ENCODE peak calls at places on chromosomes 12 and 14, in eight cellular contexts. J is esophagus muscularis mucosa, Q is ovary, L is HepG2, R is A549, Z is tibial nerve, X is suprapubic skin, F is transverse colon. B is an unnamed sample.

GRCh38 chr12:57099062-57099714 is 10.3 kb downstream of the NAB2 start:
- DNase-seq in X (no peak), Z (no peak), R (no peak), F (no peak), J (no peak), L (no peak), Q (no peak), B (no peak)

GRCh38 chr12:12987421-12987820 is 12.6 kb downstream of the HEBP1 start:
- DNase-seq in J (no peak), Q (no peak), L (no peak), R (no peak), Z (no peak), F (no peak), X (no peak), B (no peak)

GRCh38 chr12:106205208-106206069 is 42.4 kb downstream of the CKAP4 start:
- DNase-seq in Z (no peak), R (peak), X (no peak), L (peak), J (peak), Q (no peak), F (no peak), B (no peak)

GRCh38 chr14:105273062-105273461 is 24.7 kb downstream of the BTBD6 start:
- DNase-seq in F (no peak), Z (no peak), J (no peak), Q (no peak), X (no peak), R (no peak), L (no peak), B (peak)

GRCh38 chr12:31002999-31003398 is 70.7 kb upstream of the DDX11 start:
- DNase-seq in F (no peak), X (peak), Q (no peak), R (peak), L (no peak), Z (no peak), J (no peak), B (no peak)

GRCh38 chr12:6547987-6548386 is 7.9 kb downstream of the IFFO1 start:
- DNase-seq in Z (peak), Q (peak), R (peak), F (no peak), L (no peak), J (no peak), X (no peak), B (no peak)

GRCh38 chr12:47939009-47939601 is 24.3 kb upstream of the TMEM106C start:
- DNase-seq in X (no peak), F (peak), J (no peak), R (no peak), Z (no peak), Q (no peak), L (no peak), B (peak)

GRCh38 chr12:96743606-96744005 is 163.5 kb upstream of the NEDD1 start:
- DNase-seq in L (no peak), X (no peak), J (no peak), Q (no peak), Z (no peak), F (no peak), R (no peak), B (no peak)

GRCh38 chr14:92382677-92383076 is 59.7 kb downstream of the SLC24A4 start:
- DNase-seq in Q (no peak), F (no peak), X (no peak), L (no peak), Z (no peak), J (no peak), R (peak), B (no peak)

GRCh38 chr14:75254381-75254821 is 24.2 kb upstream of the FOS start:
- DNase-seq in L (no peak), J (no peak), Z (no peak), Q (no peak), X (no peak), R (no peak), F (peak), B (peak)

GRCh38 chr12:24069532-24070395 is 120.3 kb upstream of the SOX5 start:
- DNase-seq in R (no peak), F (peak), X (no peak), Q (no peak), J (no peak), L (peak), Z (no peak), B (no peak)

GRCh38 chr12:91387461-91388134 is 205.0 kb upstream of the DCN start:
- DNase-seq in Z (no peak), X (no peak), Q (no peak), R (no peak), F (no peak), L (no peak), J (no peak), B (no peak)

GRCh38 chr14:68103841-68104240 is 284.3 kb downstream of the RAD51B start:
- DNase-seq in F (no peak), L (no peak), Z (no peak), R (no peak), X (no peak), Q (no peak), J (no peak), B (no peak)

GRCh38 chr12:55955800-55956508 is 9.9 kb downstream of the PMEL start:
- DNase-seq in J (no peak), R (peak), F (peak), Q (no peak), L (peak), Z (no peak), X (no peak), B (peak)

GRCh38 chr14:92783813-92784431 is 10.2 kb upstream of the GOLGA5 start:
- DNase-seq in R (peak), L (peak), X (no peak), F (peak), J (no peak), Z (peak), Q (peak), B (no peak)

GRCh38 chr12:39006286-39006685 is 100.9 kb upstream of the CPNE8 start:
- DNase-seq in Z (no peak), L (no peak), R (no peak), X (no peak), J (no peak), Q (no peak), F (no peak), B (no peak)

GRCh38 chr14:45838597-45838996 is 585.6 kb upstream of the MIS18BP1 start:
- DNase-seq in J (no peak), Z (no peak), L (no peak), Q (no peak), R (no peak), X (no peak), F (no peak), B (no peak)

GRCh38 chr12:117695956-117696355 is 272.8 kb downstream of the KSR2 start:
- DNase-seq in X (no peak), J (no peak), F (no peak), Q (no peak), Z (no peak), R (no peak), L (no peak), B (no peak)

GRCh38 chr14:93195316-93195999 is 10.3 kb downstream of the LYSET start:
- DNase-seq in L (no peak), F (no peak), R (no peak), Z (no peak), X (no peak), J (no peak), Q (no peak), B (no peak)

GRCh38 chr12:47551426-47551851 is 154.4 kb downstream of the RPAP3 start:
- DNase-seq in R (no peak), J (peak), F (no peak), Q (no peak), L (no peak), X (no peak), Z (peak), B (no peak)

GRCh38 chr12:9127484-9127883 is 11.8 kb upstream of the A2M start:
- DNase-seq in Z (no peak), X (no peak), J (no peak), L (no peak), R (no peak), F (no peak), Q (no peak), B (no peak)

GRCh38 chr12:31722580-31722979 is 6.2 kb downstream of the AMN1 start:
- DNase-seq in X (no peak), J (no peak), Q (no peak), R (no peak), Z (no peak), L (no peak), F (no peak), B (no peak)

GRCh38 chr12:122985590-122986257 is 5.2 kb downstream of the ARL6IP4 start:
- DNase-seq in R (no peak), F (no peak), Z (no peak), X (no peak), Q (no peak), L (no peak), J (no peak), B (no peak)

GRCh38 chr12:2752676-2753371 is 41.9 kb upstream of the FKBP4 start:
- DNase-seq in J (peak), R (peak), Z (peak), Q (peak), F (peak), L (peak), X (no peak), B (peak)

GRCh38 chr14:56964885-56965284 is 154.6 kb upstream of the OTX2 start:
- DNase-seq in Z (no peak), R (no peak), X (no peak), J (no peak), F (no peak), L (no peak), Q (no peak), B (no peak)

DNA sequence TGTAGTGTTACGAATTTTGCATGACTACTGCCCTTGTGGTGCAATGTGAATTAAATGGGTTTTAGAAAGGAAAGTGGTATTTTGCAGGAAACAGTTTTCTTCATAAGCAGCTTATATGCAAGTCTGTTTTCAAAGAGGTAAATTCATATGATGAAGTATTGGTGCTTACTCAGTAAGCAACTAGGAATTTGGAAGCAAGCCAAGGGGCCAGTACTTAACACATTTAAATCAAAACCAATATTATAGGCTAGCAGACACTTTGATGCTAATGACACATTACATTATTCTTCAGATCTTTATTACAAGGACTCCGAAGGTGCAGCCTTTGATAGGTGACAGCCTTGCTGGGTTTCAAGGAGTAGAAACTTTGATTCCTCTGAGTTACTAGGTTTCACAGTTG is 23.1 kb downstream of the MGAT4C start:
- DNase-seq in Q (no peak), L (no peak), F (no peak), X (no peak), J (no peak), Z (no peak), R (no peak), B (no peak)
- TF ChIP-seq EP300 in Q (no peak), L (no peak), F (no peak), X (no peak), J (no peak), Z (no peak), R (no peak), B (no peak)

GRCh38 chr12:115439008-115439601 is 755.1 kb upstream of the TBX3 start:
- DNase-seq in J (peak), Q (no peak), R (no peak), X (no peak), F (no peak), L (peak), Z (no peak), B (no peak)
- TF ChIP-seq EP300 in J (no peak), Q (no peak), R (no peak), X (no peak), F (no peak), L (no peak), Z (no peak), B (no peak)

DNA sequence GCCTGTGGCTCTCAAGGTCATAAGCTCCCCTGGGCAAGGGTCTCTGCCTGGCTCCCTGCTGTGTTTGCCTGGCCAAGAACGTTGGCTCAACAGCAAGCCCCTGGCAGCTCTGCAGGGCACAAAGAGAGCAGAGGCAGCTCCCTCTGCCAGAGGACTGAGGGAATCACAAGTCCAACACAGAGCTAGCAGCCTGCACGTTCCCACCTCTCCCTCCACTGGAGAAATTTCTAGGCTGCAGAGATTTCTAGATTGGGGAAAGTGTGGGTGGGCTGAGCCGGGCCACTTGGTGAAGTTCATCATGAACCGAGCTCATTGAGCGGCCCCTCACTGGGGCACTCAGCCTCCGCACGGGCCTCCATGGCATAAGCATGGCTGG is 19.8 kb downstream of the ZFYVE21 start:
- DNase-seq in Q (no peak), X (peak), L (no peak), J (no peak), R (no peak), F (no peak), Z (no peak), B (no peak)
- TF ChIP-seq EP300 in Q (no peak), X (no peak), L (no peak), J (no peak), R (no peak), F (no peak), Z (no peak), B (no peak)

GRCh38 chr14:72606879-72607278 is 287.0 kb downstream of the DPF3 start:
- DNase-seq in Z (no peak), L (no peak), F (no peak), Q (no peak), R (no peak), X (no peak), J (peak), B (no peak)

GRCh38 chr14:72610096-72610830 is 283.6 kb downstream of the DPF3 start:
- DNase-seq in R (no peak), L (no peak), X (peak), Q (no peak), Z (no peak), J (peak), F (no peak), B (no peak)

GRCh38 chr14:72607386-72608125 is 286.3 kb downstream of the DPF3 start:
- DNase-seq in Q (no peak), L (no peak), R (no peak), X (peak), F (no peak), J (peak), Z (no peak), B (no peak)

GRCh38 chr14:72609205-72609916 is 284.5 kb downstream of the DPF3 start:
- DNase-seq in L (no peak), F (no peak), Z (no peak), R (no peak), J (peak), X (peak), Q (no peak), B (no peak)

GRCh38 chr14:72608391-72609204 is 285.3 kb downstream of the DPF3 start:
- DNase-seq in Q (no peak), J (peak), R (peak), X (no peak), L (no peak), Z (no peak), F (no peak), B (no peak)
- TF ChIP-seq EP300 in Q (no peak), J (no peak), R (no peak), X (no peak), L (no peak), Z (no peak), F (no peak), B (no peak)

DNA sequence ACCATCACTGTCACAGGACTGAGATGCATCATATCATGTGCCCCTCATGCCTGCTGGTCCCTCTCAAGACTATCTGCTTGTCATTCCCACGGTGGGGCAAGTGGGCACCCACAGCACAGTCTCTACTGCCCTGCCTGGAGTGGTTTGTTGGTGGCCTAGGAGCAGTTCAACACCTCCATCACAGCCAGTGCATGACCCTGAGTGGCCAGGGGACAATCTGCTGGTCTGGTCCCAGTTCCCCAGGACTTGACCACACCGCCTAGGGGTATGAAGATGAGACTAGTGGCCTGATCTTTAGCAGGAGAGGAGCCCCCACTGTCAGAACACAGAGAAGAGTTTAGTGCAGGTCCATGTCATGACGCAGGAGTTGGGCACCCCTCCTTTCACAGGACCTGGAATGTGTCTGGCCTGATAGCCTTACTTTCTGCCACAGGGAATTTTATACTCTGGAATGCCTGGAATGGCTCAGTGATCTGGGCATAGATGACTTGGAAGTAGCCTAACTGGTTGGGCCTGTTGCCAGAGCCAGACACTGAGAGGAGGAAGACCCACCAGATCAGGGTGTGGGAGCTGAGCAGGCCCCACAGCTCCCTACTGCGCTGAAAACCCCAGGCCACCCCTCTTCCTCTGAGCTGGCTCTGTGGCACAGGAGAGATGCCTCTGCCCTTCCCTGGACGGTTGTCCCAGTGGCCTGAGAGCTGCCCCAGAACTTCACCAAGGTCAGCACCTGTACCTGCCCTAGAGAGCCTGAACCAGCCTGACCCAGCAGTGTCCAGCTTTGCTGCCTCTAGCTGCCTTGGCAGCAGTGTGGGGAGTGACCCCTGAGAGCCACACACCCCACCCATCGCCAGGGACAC is 83.3 kb downstream of the PUS7L start:
- DNase-seq in X (no peak), L (no peak), R (no peak), Q (no peak), J (no peak), Z (no peak), F (no peak), B (no peak)
- TF ChIP-seq EP300 in X (no peak), L (no peak), R (no peak), Q (no peak), J (no peak), Z (no peak), F (no peak), B (no peak)

GRCh38 chr12:49539406-49540228 is 787 bp downstream of the KCNH3 start:
- DNase-seq in J (no peak), L (no peak), X (no peak), Q (no peak), R (no peak), F (no peak), Z (no peak), B (peak)
- TF ChIP-seq EP300 in J (no peak), L (no peak), X (no peak), Q (no peak), R (no peak), F (no peak), Z (no peak), B (no peak)

GRCh38 chr14:89201645-89202044 is 215.4 kb downstream of the FOXN3 start:
- DNase-seq in Z (no peak), J (no peak), R (no peak), X (no peak), F (no peak), Q (no peak), L (no peak), B (no peak)
- TF ChIP-seq EP300 in Z (no peak), J (no peak), R (no peak), X (no peak), F (no peak), Q (no peak), L (no peak), B (no peak)